ENCODE peak calls at places on chromosomes 7 and 10, in five cellular contexts. Y, U, T, O and M are unnamed samples.

GRCh38 chr10:132430861-132431271 is 33.9 kb downstream of the PWWP2B start:
- DNase-seq in Y (no peak), U (no peak), T (no peak), O (no peak), M (no peak)

GRCh38 chr7:118844748-118845147 is 620.2 kb downstream of the ANKRD7 start:
- DNase-seq in Y (no peak), U (no peak), T (no peak), O (no peak), M (no peak)

GRCh38 chr10:72221278-72221677 is 5.2 kb upstream of the ASCC1 start:
- DNase-seq in Y (no peak), U (no peak), T (no peak), O (peak; percentile 39), M (no peak)

GRCh38 chr10:79056736-79057391 is 11.9 kb upstream of the ZMIZ1 start:
- DNase-seq in Y (peak; percentile 38), U (no peak), T (peak; percentile 65), O (peak; percentile 53), M (peak; percentile 14)

GRCh38 chr10:97127960-97128850 is 57.6 kb downstream of the SLIT1 start:
- DNase-seq in Y (peak; percentile 60), U (no peak), T (no peak), O (peak; percentile 30), M (no peak)

GRCh38 chr10:58054881-58055280 is 212.8 kb downstream of the IPMK start:
- DNase-seq in Y (no peak), U (no peak), T (no peak), O (no peak), M (no peak)

GRCh38 chr7:133742709-133743538 is 384.2 kb upstream of the LRGUK start:
- DNase-seq in Y (peak; percentile 36), U (no peak), T (no peak), O (no peak), M (no peak)

GRCh38 chr10:18607503-18607902 is 43.9 kb downstream of the NSUN6 start:
- DNase-seq in Y (peak; percentile 60), U (peak; percentile 72), T (no peak), O (peak; percentile 74), M (no peak)

GRCh38 chr10:17022399-17022798 is 107.2 kb downstream of the CUBN start:
- DNase-seq in Y (no peak), U (no peak), T (no peak), O (no peak), M (no peak)

GRCh38 chr10:122054046-122055025 is 65.4 kb downstream of the TACC2 start:
- DNase-seq in Y (no peak), U (peak; percentile 55), T (no peak), O (peak; percentile 84), M (no peak)

GRCh38 chr7:99257065-99257464 is 15.6 kb upstream of the MYH16 start:
- DNase-seq in Y (no peak), U (no peak), T (no peak), O (no peak), M (peak; percentile 45)

GRCh38 chr7:130966246-130967009 is 232.4 kb upstream of the KLF14 start:
- DNase-seq in Y (no peak), U (no peak), T (no peak), O (no peak), M (no peak)

GRCh38 chr7:39845011-39845410 is 105.0 kb upstream of the CDK13 start:
- DNase-seq in Y (no peak), U (no peak), T (no peak), O (no peak), M (no peak)

DNA sequence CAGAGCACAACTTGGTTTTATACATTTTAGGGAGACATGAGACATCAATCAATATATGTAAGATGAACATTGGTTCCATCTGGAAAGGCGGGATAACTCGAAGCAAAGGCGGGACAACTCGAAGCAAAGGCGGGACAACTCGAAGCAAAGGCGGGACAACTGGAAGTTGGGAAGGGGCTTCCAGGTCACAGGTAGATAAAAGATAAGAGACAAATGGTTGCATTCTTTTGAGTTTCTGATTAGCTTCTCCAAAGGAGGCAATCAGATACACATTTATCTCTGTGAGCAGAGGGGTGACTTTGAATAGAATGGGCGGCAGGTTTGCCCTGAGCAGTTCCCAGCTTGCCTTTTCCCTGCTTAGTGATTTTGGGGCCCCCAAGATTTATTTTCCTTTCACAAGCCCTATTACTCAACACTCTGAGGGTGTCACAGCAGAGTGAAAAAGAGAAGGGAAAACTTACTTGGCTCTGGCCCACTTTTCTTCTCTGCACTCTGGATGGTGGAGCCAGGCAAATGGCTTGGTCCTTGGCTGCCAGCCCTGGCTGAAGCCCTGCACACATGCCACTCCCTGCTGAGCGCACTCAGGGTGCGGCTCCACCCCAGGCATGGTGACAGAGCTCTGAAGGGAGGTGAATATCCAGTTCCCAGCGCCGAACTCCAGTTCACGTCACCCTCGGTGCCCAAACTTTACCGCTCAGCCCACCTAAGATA is 46.7 kb downstream of the PARD3 start:
- DNase-seq in Y (no peak), U (peak; percentile 44), T (peak; percentile 85), O (peak; percentile 91), M (peak; percentile 91)
- TF ChIP-seq EP300 in Y (no peak), U (no peak), T (no peak), O (no peak), M (no peak)

GRCh38 chr10:31076589-31076988 is 44.9 kb upstream of the ZNF438 start:
- DNase-seq in Y (no peak), U (no peak), T (no peak), O (no peak), M (no peak)
- H3K27ac ChIP-seq in Y (no peak overlapping the region), U (no peak overlapping the region), T (no peak overlapping the region), O (no peak overlapping the region), M (no peak overlapping the region)

DNA sequence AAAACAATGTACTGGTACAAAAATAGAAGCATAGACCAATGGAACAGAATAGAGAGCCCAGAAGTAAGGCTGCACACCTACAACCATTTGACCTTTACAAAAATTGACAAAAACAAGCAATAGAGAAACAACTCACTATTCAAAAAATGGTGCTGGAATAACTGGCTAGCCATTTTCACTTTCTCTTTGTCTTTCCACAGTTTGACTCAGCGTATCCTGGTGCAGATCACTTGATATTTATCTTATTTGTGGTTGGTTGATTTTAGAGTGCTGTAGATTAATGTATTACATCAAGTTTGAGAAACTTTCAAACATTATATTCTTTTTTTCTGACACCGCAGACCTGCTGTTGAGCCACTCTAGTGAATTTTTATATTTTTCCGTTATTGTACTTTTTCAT is 381.4 kb downstream of the DGKB start:
- DNase-seq in Y (no peak), U (no peak), T (no peak), O (no peak), M (no peak)
- H3K4me3 ChIP-seq in Y (no peak overlapping the region), U (no peak overlapping the region), T (no peak overlapping the region), O (no peak overlapping the region), M (no peak overlapping the region)

GRCh38 chr7:82051641-82052040 is 281.8 kb upstream of the HGF start:
- DNase-seq in Y (peak; percentile 62), U (no peak), T (no peak), O (no peak), M (no peak)
- TF ChIP-seq EP300 in Y (peak; percentile 95), U (no peak), T (no peak), O (no peak), M (no peak)

GRCh38 chr10:103701380-103702222 is 153.8 kb downstream of the SH3PXD2A start:
- DNase-seq in Y (no peak), U (no peak), T (no peak), O (no peak), M (no peak)
- H3K27ac ChIP-seq in Y (no peak overlapping the region), U (no peak overlapping the region), T (no peak overlapping the region), O (no peak overlapping the region), M (no peak overlapping the region)

GRCh38 chr10:57035310-57035709 is 674.3 kb upstream of the ZWINT start:
- DNase-seq in Y (no peak), U (no peak), T (no peak), O (no peak), M (no peak)
- H3K4me3 ChIP-seq in Y (no peak overlapping the region), U (no peak overlapping the region), T (no peak overlapping the region), O (no peak overlapping the region), M (no peak overlapping the region)

GRCh38 chr7:128812514-128813168 is 17.6 kb upstream of the FLNC start:
- DNase-seq in Y (no peak), U (no peak), T (no peak), O (no peak), M (no peak)
- TF ChIP-seq EP300 in Y (no peak), U (no peak), T (no peak), O (no peak), M (no peak)

GRCh38 chr7:54831644-54832095 is 72.7 kb upstream of the SEC61G start:
- DNase-seq in Y (no peak), U (no peak), T (no peak), O (no peak), M (no peak)
- H3K27ac ChIP-seq in Y (no peak overlapping the region), U (peak overlapping the region; percentile 82), T (no peak overlapping the region), O (no peak overlapping the region), M (no peak overlapping the region)